ENCODE peak calls at places on chromosomes 3 and 15, in six cellular contexts. One of them, this sample, is unnamed.

GRCh38 chr3:140552898-140553297 is 125.0 kb upstream of the TRIM42 start:
- DNase-seq in GM12878: no peak
- DNase-seq in K562: no peak
- DNase-seq in A549: no peak
- DNase-seq in IMR-90: no peak
- DNase-seq in HepG2: peak; percentile 12
- DNase-seq in this sample: no peak

GRCh38 chr3:134132961-134133360 is 103.2 kb upstream of the SLCO2A1 start:
- DNase-seq in HepG2: no peak
- DNase-seq in IMR-90: peak; percentile 35
- DNase-seq in A549: no peak
- DNase-seq in GM12878: no peak
- DNase-seq in K562: no peak
- DNase-seq in this sample: no peak

GRCh38 chr3:178849220-178849910 is 222.2 kb downstream of the ZMAT3 start:
- DNase-seq in IMR-90: no peak
- DNase-seq in GM12878: no peak
- DNase-seq in A549: no peak
- DNase-seq in K562: no peak
- DNase-seq in HepG2: no peak
- DNase-seq in this sample: no peak

GRCh38 chr3:158505117-158505516 is 65.9 kb upstream of the MLF1 start:
- DNase-seq in IMR-90: no peak
- DNase-seq in A549: no peak
- DNase-seq in HepG2: no peak
- DNase-seq in K562: no peak
- DNase-seq in GM12878: no peak
- DNase-seq in this sample: no peak

GRCh38 chr3:127887321-127887720 is 27.7 kb upstream of the KBTBD12 start:
- DNase-seq in GM12878: no peak
- DNase-seq in HepG2: no peak
- DNase-seq in K562: no peak
- DNase-seq in IMR-90: no peak
- DNase-seq in A549: no peak
- DNase-seq in this sample: no peak

GRCh38 chr3:138059261-138059660 is 49.3 kb downstream of the CLDN18 start:
- DNase-seq in K562: no peak
- DNase-seq in HepG2: no peak
- DNase-seq in IMR-90: no peak
- DNase-seq in A549: no peak
- DNase-seq in GM12878: no peak
- DNase-seq in this sample: no peak

GRCh38 chr3:72171946-72172345 is 387.0 kb upstream of the PROK2 start:
- DNase-seq in HepG2: no peak
- DNase-seq in IMR-90: no peak
- DNase-seq in A549: no peak
- DNase-seq in K562: no peak
- DNase-seq in GM12878: no peak
- DNase-seq in this sample: no peak

GRCh38 chr3:71035314-71035713 is 548.2 kb downstream of the FOXP1 start:
- DNase-seq in HepG2: no peak
- DNase-seq in GM12878: no peak
- DNase-seq in K562: no peak
- DNase-seq in IMR-90: peak; percentile 83
- DNase-seq in A549: no peak
- DNase-seq in this sample: no peak

GRCh38 chr15:26967719-26968269 is 3.2 kb upstream of the GABRG3 start:
- DNase-seq in HepG2: no peak
- DNase-seq in IMR-90: no peak
- DNase-seq in A549: no peak
- DNase-seq in K562: no peak
- DNase-seq in GM12878: no peak
- DNase-seq in this sample: no peak

GRCh38 chr15:66456211-66456610 is 41.4 kb downstream of the SNAPC5 start:
- DNase-seq in IMR-90: peak; percentile 34
- DNase-seq in K562: no peak
- DNase-seq in GM12878: no peak
- DNase-seq in HepG2: no peak
- DNase-seq in A549: no peak
- DNase-seq in this sample: no peak

GRCh38 chr3:73759290-73759689 is 134.5 kb upstream of the PDZRN3 start:
- DNase-seq in A549: no peak
- DNase-seq in GM12878: no peak
- DNase-seq in K562: no peak
- DNase-seq in HepG2: no peak
- DNase-seq in IMR-90: no peak
- DNase-seq in this sample: no peak

GRCh38 chr3:3366391-3366790 is 186.9 kb upstream of the CRBN start:
- DNase-seq in K562: no peak
- DNase-seq in HepG2: no peak
- DNase-seq in IMR-90: no peak
- DNase-seq in A549: no peak
- DNase-seq in GM12878: no peak
- DNase-seq in this sample: no peak

GRCh38 chr15:50017522-50017921 is 101.5 kb downstream of the ATP8B4 start:
- DNase-seq in A549: no peak
- DNase-seq in HepG2: no peak
- DNase-seq in GM12878: no peak
- DNase-seq in IMR-90: no peak
- DNase-seq in K562: no peak
- DNase-seq in this sample: no peak

GRCh38 chr3:100073555-100074307 is 40.6 kb downstream of the FILIP1L start:
- DNase-seq in GM12878: no peak
- DNase-seq in A549: no peak
- DNase-seq in IMR-90: peak; percentile 97
- DNase-seq in HepG2: no peak
- DNase-seq in K562: no peak
- DNase-seq in this sample: no peak

GRCh38 chr3:72145506-72146380 is 360.8 kb upstream of the PROK2 start:
- DNase-seq in GM12878: no peak
- DNase-seq in A549: no peak
- DNase-seq in IMR-90: peak; percentile 69
- DNase-seq in K562: no peak
- DNase-seq in HepG2: no peak
- DNase-seq in this sample: no peak

GRCh38 chr3:125357032-125357658 is 18.0 kb downstream of the ZNF148 start:
- DNase-seq in GM12878: no peak
- DNase-seq in IMR-90: peak; percentile 36
- DNase-seq in A549: peak; percentile 40
- DNase-seq in K562: no peak
- DNase-seq in HepG2: peak; percentile 58
- DNase-seq in this sample: peak; percentile 64

GRCh38 chr3:16923112-16923511 is 38.4 kb downstream of the PLCL2 start:
- DNase-seq in K562: no peak
- DNase-seq in GM12878: no peak
- DNase-seq in A549: no peak
- DNase-seq in IMR-90: no peak
- DNase-seq in HepG2: no peak
- DNase-seq in this sample: no peak

GRCh38 chr15:72785452-72786243 is 2.1 kb upstream of the ADPGK start:
- DNase-seq in GM12878: no peak
- DNase-seq in IMR-90: peak; percentile 74
- DNase-seq in K562: no peak
- DNase-seq in HepG2: no peak
- DNase-seq in A549: no peak
- DNase-seq in this sample: no peak

GRCh38 chr15:60479711-60480110 is 769 bp upstream of the ICE2 start:
- DNase-seq in A549: no peak
- DNase-seq in K562: no peak
- DNase-seq in GM12878: peak; percentile 15
- DNase-seq in HepG2: no peak
- DNase-seq in IMR-90: no peak
- DNase-seq in this sample: no peak

GRCh38 chr3:115160295-115160694 is 13.2 kb upstream of the ZBTB20 start:
- DNase-seq in IMR-90: no peak
- DNase-seq in GM12878: peak; percentile 55
- DNase-seq in A549: no peak
- DNase-seq in HepG2: no peak
- DNase-seq in K562: no peak
- DNase-seq in this sample: no peak

GRCh38 chr3:48832691-48833090 is 15.0 kb downstream of the PRKAR2A start:
- DNase-seq in GM12878: no peak
- DNase-seq in A549: no peak
- DNase-seq in HepG2: peak; percentile 12
- DNase-seq in K562: no peak
- DNase-seq in IMR-90: no peak
- DNase-seq in this sample: no peak

GRCh38 chr15:31267161-31268107 is 59.2 kb upstream of the KLF13 start:
- DNase-seq in A549: no peak
- DNase-seq in GM12878: no peak
- DNase-seq in K562: no peak
- DNase-seq in HepG2: no peak
- DNase-seq in IMR-90: no peak
- DNase-seq in this sample: no peak

GRCh38 chr3:110227987-110228386 is 843.6 kb upstream of the NECTIN3 start:
- DNase-seq in GM12878: no peak
- DNase-seq in K562: no peak
- DNase-seq in A549: no peak
- DNase-seq in HepG2: no peak
- DNase-seq in IMR-90: no peak
- DNase-seq in this sample: no peak

GRCh38 chr3:184562146-184562861 is 719 bp downstream of the EPHB3 start:
- DNase-seq in GM12878: no peak
- DNase-seq in A549: no peak
- DNase-seq in HepG2: no peak
- DNase-seq in K562: no peak
- DNase-seq in IMR-90: no peak
- DNase-seq in this sample: no peak

GRCh38 chr3:121800906-121801305 is 34.0 kb downstream of the IQCB1 start:
- DNase-seq in GM12878: no peak
- DNase-seq in IMR-90: no peak
- DNase-seq in A549: no peak
- DNase-seq in K562: no peak
- DNase-seq in HepG2: no peak
- DNase-seq in this sample: no peak

GRCh38 chr3:46312996-46313395 is 40.9 kb upstream of the CCR2 start:
- DNase-seq in HepG2: no peak
- DNase-seq in GM12878: no peak
- DNase-seq in K562: no peak
- DNase-seq in A549: no peak
- DNase-seq in IMR-90: no peak
- DNase-seq in this sample: no peak

GRCh38 chr3:37228734-37229133 is 54.4 kb upstream of the LRRFIP2 start:
- DNase-seq in K562: no peak
- DNase-seq in GM12878: no peak
- DNase-seq in IMR-90: no peak
- DNase-seq in A549: no peak
- DNase-seq in HepG2: no peak
- DNase-seq in this sample: no peak

GRCh38 chr3:127985655-127986225 is 66.5 kb upstream of the SEC61A1 start:
- DNase-seq in K562: no peak
- DNase-seq in HepG2: no peak
- DNase-seq in GM12878: no peak
- DNase-seq in A549: no peak
- DNase-seq in IMR-90: no peak
- DNase-seq in this sample: no peak

GRCh38 chr3:4999626-5000184 is 20.5 kb downstream of the BHLHE40 start:
- DNase-seq in GM12878: no peak
- DNase-seq in HepG2: no peak
- DNase-seq in A549: no peak
- DNase-seq in K562: peak; percentile 54
- DNase-seq in IMR-90: no peak
- DNase-seq in this sample: no peak

GRCh38 chr15:25694238-25694584 is 168.9 kb downstream of the ATP10A start:
- DNase-seq in A549: no peak
- DNase-seq in HepG2: no peak
- DNase-seq in IMR-90: no peak
- DNase-seq in GM12878: no peak
- DNase-seq in K562: no peak
- DNase-seq in this sample: no peak

GRCh38 chr3:44509393-44509921 is 32.0 kb upstream of the ZNF445 start:
- DNase-seq in GM12878: no peak
- DNase-seq in K562: peak; percentile 36
- DNase-seq in A549: no peak
- DNase-seq in IMR-90: no peak
- DNase-seq in HepG2: no peak
- DNase-seq in this sample: no peak

GRCh38 chr3:25548836-25549235 is 115.9 kb downstream of the TOP2B start:
- DNase-seq in IMR-90: no peak
- DNase-seq in GM12878: no peak
- DNase-seq in HepG2: no peak
- DNase-seq in K562: no peak
- DNase-seq in A549: no peak
- DNase-seq in this sample: no peak
- TF ChIP-seq BHLHE40 in IMR-90: no peak
- TF ChIP-seq BHLHE40 in GM12878: no peak
- TF ChIP-seq BHLHE40 in HepG2: no peak
- TF ChIP-seq BHLHE40 in K562: no peak
- TF ChIP-seq BHLHE40 in A549: no peak
- TF ChIP-seq BHLHE40 in this sample: no peak

GRCh38 chr3:183396662-183397391 is 31.6 kb downstream of the MCF2L2 start:
- DNase-seq in GM12878: no peak
- DNase-seq in HepG2: no peak
- DNase-seq in A549: no peak
- DNase-seq in IMR-90: no peak
- DNase-seq in K562: no peak
- DNase-seq in this sample: no peak
- TF ChIP-seq BHLHE40 in GM12878: no peak
- TF ChIP-seq BHLHE40 in HepG2: no peak
- TF ChIP-seq BHLHE40 in A549: no peak
- TF ChIP-seq BHLHE40 in IMR-90: no peak
- TF ChIP-seq BHLHE40 in K562: no peak
- TF ChIP-seq BHLHE40 in this sample: no peak

GRCh38 chr3:168939651-168940238 is 723.8 kb downstream of the MECOM start:
- DNase-seq in GM12878: no peak
- DNase-seq in HepG2: no peak
- DNase-seq in IMR-90: no peak
- DNase-seq in A549: no peak
- DNase-seq in K562: no peak
- DNase-seq in this sample: no peak
- TF ChIP-seq BHLHE40 in GM12878: no peak
- TF ChIP-seq BHLHE40 in HepG2: no peak
- TF ChIP-seq BHLHE40 in IMR-90: no peak
- TF ChIP-seq BHLHE40 in A549: no peak
- TF ChIP-seq BHLHE40 in K562: no peak
- TF ChIP-seq BHLHE40 in this sample: no peak

GRCh38 chr15:79828447-79828846 is 68.4 kb downstream of the MTHFS start:
- DNase-seq in GM12878: no peak
- DNase-seq in IMR-90: no peak
- DNase-seq in A549: no peak
- DNase-seq in HepG2: no peak
- DNase-seq in K562: no peak
- DNase-seq in this sample: no peak

GRCh38 chr15:79820176-79820575 is 76.6 kb downstream of the MTHFS start:
- DNase-seq in HepG2: no peak
- DNase-seq in IMR-90: no peak
- DNase-seq in K562: no peak
- DNase-seq in A549: no peak
- DNase-seq in GM12878: no peak
- DNase-seq in this sample: no peak

GRCh38 chr15:79826800-79827199 is 70.0 kb downstream of the MTHFS start:
- DNase-seq in K562: no peak
- DNase-seq in HepG2: no peak
- DNase-seq in IMR-90: no peak
- DNase-seq in A549: no peak
- DNase-seq in GM12878: no peak
- DNase-seq in this sample: no peak

GRCh38 chr15:79820820-79821219 is 76.0 kb downstream of the MTHFS start:
- DNase-seq in GM12878: no peak
- DNase-seq in HepG2: no peak
- DNase-seq in K562: no peak
- DNase-seq in IMR-90: no peak
- DNase-seq in A549: no peak
- DNase-seq in this sample: no peak

GRCh38 chr15:79824321-79824720 is 72.5 kb downstream of the MTHFS start:
- DNase-seq in GM12878: no peak
- DNase-seq in HepG2: no peak
- DNase-seq in IMR-90: no peak
- DNase-seq in A549: no peak
- DNase-seq in K562: no peak
- DNase-seq in this sample: no peak
- TF ChIP-seq BHLHE40 in GM12878: no peak
- TF ChIP-seq BHLHE40 in HepG2: no peak
- TF ChIP-seq BHLHE40 in IMR-90: peak; percentile 60
- TF ChIP-seq BHLHE40 in A549: no peak
- TF ChIP-seq BHLHE40 in K562: peak; percentile 96
- TF ChIP-seq BHLHE40 in this sample: no peak